ENCODE peak calls at places on chromosome 19, in five cellular contexts. R is pancreas; A is stimulated activated CD4-positive, alpha-beta T cell treated with anti-CD3 and anti-CD28 coated beads, Interleukin-2, amount 100 ng/mL, for 24 hours; M is COR-L47; I is H7. E is an unnamed sample.

GRCh38 chr19:5017235-5017634 is 48.3 kb downstream of the KDM4B start:
- DNase-seq in R (no peak), A (no peak), M (no peak), I (no peak), E (peak; percentile 72)

GRCh38 chr19:50250450-50251136 is 47.2 kb downstream of the MYH14 start:
- DNase-seq in R (no peak), A (no peak), M (no peak), I (no peak), E (no peak)

GRCh38 chr19:40799558-40800338 is 757 bp downstream of the EGLN2 start:
- DNase-seq in R (peak; percentile 55), A (peak; percentile 35), M (no peak), I (no peak), E (no peak)

GRCh38 chr19:54325194-54325621 is 12.2 kb upstream of the LILRA5 start:
- DNase-seq in R (peak; percentile 42), A (peak; percentile 41), M (no peak), I (peak; percentile 67), E (peak; percentile 54)

GRCh38 chr19:42285546-42285945 is 16.4 kb upstream of the PRR19 start:
- DNase-seq in R (no peak), A (no peak), M (no peak), I (no peak), E (no peak)

GRCh38 chr19:19113040-19113541 is 25.2 kb downstream of the TMEM161A start:
- DNase-seq in R (no peak), A (no peak), M (no peak), I (peak; percentile 84), E (no peak)

GRCh38 chr19:17829855-17830566 is 8.7 kb upstream of the INSL3 start:
- DNase-seq in R (peak; percentile 31), A (no peak), M (no peak), I (peak; percentile 99), E (no peak)

GRCh38 chr19:36579255-36579654 is 6.2 kb upstream of the ZNF529 start:
- DNase-seq in R (no peak), A (no peak), M (no peak), I (no peak), E (no peak)

GRCh38 chr19:20044663-20045062 is 5.4 kb upstream of the ZNF682 start:
- DNase-seq in R (no peak), A (no peak), M (no peak), I (no peak), E (no peak)

GRCh38 chr19:47004012-47004465 is 15.6 kb upstream of the NPAS1 start:
- DNase-seq in R (no peak), A (no peak), M (no peak), I (peak; percentile 75), E (no peak)

E was measured in MCF 10A.